ENCODE peak calls at places on chromosomes 16 and 17, in eight cellular contexts. One of them, this sample, is unnamed. For H3K9me3 and H3K4me1, the result is how much of the 10 kb centered on the place peaks cover.

GRCh38 chr16:70495425-70496182 is 27.8 kb downstream of the COG4 start:
- DNase-seq in BE2C: no peak
- DNase-seq in fibroblast of lung: no peak
- DNase-seq in heart left ventricle: no peak
- DNase-seq in left ventricle myocardium inferior: no peak
- DNase-seq in CD8-positive, alpha-beta T cell: no peak
- DNase-seq in kidney: no peak
- DNase-seq in lower lobe of right lung: no peak
- DNase-seq in this sample: no peak

GRCh38 chr16:19997264-19997663 is 76.4 kb downstream of the GPR139 start:
- DNase-seq in fibroblast of lung: no peak
- DNase-seq in kidney: no peak
- DNase-seq in BE2C: no peak
- DNase-seq in lower lobe of right lung: no peak
- DNase-seq in heart left ventricle: no peak
- DNase-seq in left ventricle myocardium inferior: no peak
- DNase-seq in CD8-positive, alpha-beta T cell: no peak
- DNase-seq in this sample: no peak

GRCh38 chr16:76386784-76387183 is 109.6 kb downstream of the CNTNAP4 start:
- DNase-seq in heart left ventricle: no peak
- DNase-seq in fibroblast of lung: no peak
- DNase-seq in left ventricle myocardium inferior: no peak
- DNase-seq in lower lobe of right lung: no peak
- DNase-seq in BE2C: no peak
- DNase-seq in CD8-positive, alpha-beta T cell: no peak
- DNase-seq in kidney: no peak
- DNase-seq in this sample: no peak

GRCh38 chr17:71790791-71791190 is 330.0 kb upstream of the SOX9 start:
- DNase-seq in heart left ventricle: no peak
- DNase-seq in kidney: no peak
- DNase-seq in CD8-positive, alpha-beta T cell: no peak
- DNase-seq in left ventricle myocardium inferior: no peak
- DNase-seq in BE2C: no peak
- DNase-seq in fibroblast of lung: peak
- DNase-seq in lower lobe of right lung: no peak
- DNase-seq in this sample: no peak

GRCh38 chr17:37259030-37259735 is 116.6 kb upstream of the C17orf78 start:
- DNase-seq in lower lobe of right lung: no peak
- DNase-seq in CD8-positive, alpha-beta T cell: no peak
- DNase-seq in fibroblast of lung: peak
- DNase-seq in heart left ventricle: no peak
- DNase-seq in kidney: no peak
- DNase-seq in BE2C: no peak
- DNase-seq in left ventricle myocardium inferior: no peak
- DNase-seq in this sample: no peak

GRCh38 chr17:67834634-67835033 is 9.3 kb downstream of the BPTF start:
- DNase-seq in CD8-positive, alpha-beta T cell: no peak
- DNase-seq in fibroblast of lung: no peak
- DNase-seq in heart left ventricle: no peak
- DNase-seq in left ventricle myocardium inferior: no peak
- DNase-seq in BE2C: no peak
- DNase-seq in kidney: no peak
- DNase-seq in lower lobe of right lung: no peak
- DNase-seq in this sample: no peak

GRCh38 chr16:21952040-21952792 is 945 bp upstream of the UQCRC2 start:
- DNase-seq in lower lobe of right lung: peak
- DNase-seq in BE2C: peak
- DNase-seq in CD8-positive, alpha-beta T cell: peak
- DNase-seq in kidney: peak
- DNase-seq in heart left ventricle: peak
- DNase-seq in fibroblast of lung: peak
- DNase-seq in left ventricle myocardium inferior: peak
- DNase-seq in this sample: peak

GRCh38 chr16:82232806-82233205 is 62.8 kb upstream of the MPHOSPH6 start:
- DNase-seq in kidney: no peak
- DNase-seq in CD8-positive, alpha-beta T cell: no peak
- DNase-seq in fibroblast of lung: no peak
- DNase-seq in left ventricle myocardium inferior: no peak
- DNase-seq in lower lobe of right lung: no peak
- DNase-seq in heart left ventricle: no peak
- DNase-seq in BE2C: no peak
- DNase-seq in this sample: no peak

GRCh38 chr17:10683853-10684252 is 13.5 kb downstream of the SCO1 start:
- DNase-seq in CD8-positive, alpha-beta T cell: no peak
- DNase-seq in heart left ventricle: no peak
- DNase-seq in kidney: no peak
- DNase-seq in fibroblast of lung: peak
- DNase-seq in lower lobe of right lung: no peak
- DNase-seq in BE2C: no peak
- DNase-seq in left ventricle myocardium inferior: no peak
- DNase-seq in this sample: no peak

GRCh38 chr17:58352018-58352842 is at the start of gene SUPT4H1:
- DNase-seq in CD8-positive, alpha-beta T cell: peak
- DNase-seq in kidney: peak
- DNase-seq in left ventricle myocardium inferior: peak
- DNase-seq in heart left ventricle: peak
- DNase-seq in lower lobe of right lung: peak
- DNase-seq in fibroblast of lung: peak
- DNase-seq in BE2C: peak
- DNase-seq in this sample: peak

GRCh38 chr17:34225046-34225445 is 30.0 kb upstream of the CCL2 start:
- DNase-seq in kidney: no peak
- DNase-seq in CD8-positive, alpha-beta T cell: no peak
- DNase-seq in fibroblast of lung: no peak
- DNase-seq in left ventricle myocardium inferior: no peak
- DNase-seq in BE2C: no peak
- DNase-seq in heart left ventricle: no peak
- DNase-seq in lower lobe of right lung: no peak
- DNase-seq in this sample: no peak

GRCh38 chr17:34220776-34221390 is 34.2 kb upstream of the CCL2 start:
- DNase-seq in kidney: no peak
- DNase-seq in CD8-positive, alpha-beta T cell: no peak
- DNase-seq in lower lobe of right lung: no peak
- DNase-seq in left ventricle myocardium inferior: no peak
- DNase-seq in fibroblast of lung: no peak
- DNase-seq in heart left ventricle: no peak
- DNase-seq in BE2C: no peak
- DNase-seq in this sample: no peak

GRCh38 chr17:34218757-34219156 is 36.3 kb upstream of the CCL2 start:
- DNase-seq in lower lobe of right lung: no peak
- DNase-seq in fibroblast of lung: no peak
- DNase-seq in CD8-positive, alpha-beta T cell: no peak
- DNase-seq in kidney: no peak
- DNase-seq in BE2C: no peak
- DNase-seq in left ventricle myocardium inferior: no peak
- DNase-seq in heart left ventricle: no peak
- DNase-seq in this sample: no peak

GRCh38 chr17:34222732-34223486 is 32.2 kb upstream of the CCL2 start:
- DNase-seq in CD8-positive, alpha-beta T cell: no peak
- DNase-seq in left ventricle myocardium inferior: no peak
- DNase-seq in BE2C: no peak
- DNase-seq in heart left ventricle: no peak
- DNase-seq in fibroblast of lung: no peak
- DNase-seq in lower lobe of right lung: no peak
- DNase-seq in kidney: no peak
- DNase-seq in this sample: no peak

DNA sequence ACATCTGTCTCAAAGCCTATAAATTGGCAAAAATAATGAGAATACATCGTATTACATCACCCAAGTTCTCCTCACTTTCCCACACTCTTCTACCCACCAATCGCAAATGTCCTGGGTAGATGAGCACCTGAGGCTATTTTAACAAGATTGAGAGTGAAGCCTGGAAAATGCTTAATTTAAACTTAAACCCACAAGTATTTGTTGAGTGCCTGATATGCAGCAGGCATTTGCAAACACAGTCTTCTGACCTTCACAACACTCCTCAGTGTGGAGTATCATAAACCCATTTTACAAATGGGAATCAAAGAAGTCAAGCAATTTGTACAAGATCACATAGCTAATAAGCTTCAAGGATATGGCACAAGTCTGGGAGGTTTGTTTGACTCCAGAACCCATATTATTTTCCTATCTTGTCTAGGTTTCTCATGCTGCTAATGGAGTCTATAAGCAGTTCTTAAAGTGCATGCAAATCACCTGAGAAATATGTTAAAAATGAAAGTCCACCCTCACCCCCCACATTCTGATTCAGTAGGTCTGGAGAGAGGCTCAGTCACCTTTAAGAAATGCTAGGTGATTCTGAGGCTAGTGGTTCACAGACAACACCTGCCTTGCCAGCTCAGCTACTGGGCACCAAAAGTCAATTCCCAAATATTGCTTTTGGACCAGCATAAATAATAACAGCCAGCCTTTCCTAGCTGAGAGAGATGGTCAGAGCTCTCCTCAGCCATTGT is 34.9 kb upstream of the CCL2 start:
- DNase-seq in kidney: no peak
- DNase-seq in fibroblast of lung: no peak
- DNase-seq in left ventricle myocardium inferior: no peak
- DNase-seq in BE2C: no peak
- DNase-seq in CD8-positive, alpha-beta T cell: no peak
- DNase-seq in lower lobe of right lung: no peak
- DNase-seq in heart left ventricle: no peak
- DNase-seq in this sample: no peak
- H3K9me3 ChIP-seq in kidney: under half
- H3K9me3 ChIP-seq in fibroblast of lung: under half
- H3K9me3 ChIP-seq in left ventricle myocardium inferior: under half
- H3K9me3 ChIP-seq in BE2C: under half
- H3K9me3 ChIP-seq in CD8-positive, alpha-beta T cell: under half
- H3K9me3 ChIP-seq in lower lobe of right lung: under half
- H3K9me3 ChIP-seq in heart left ventricle: under half
- H3K9me3 ChIP-seq in this sample: under half

GRCh38 chr17:63550816-63551639 is 751 bp downstream of the DCAF7 start:
- DNase-seq in lower lobe of right lung: no peak
- DNase-seq in heart left ventricle: no peak
- DNase-seq in kidney: no peak
- DNase-seq in CD8-positive, alpha-beta T cell: peak
- DNase-seq in left ventricle myocardium inferior: no peak
- DNase-seq in fibroblast of lung: peak
- DNase-seq in BE2C: peak
- DNase-seq in this sample: no peak

GRCh38 chr17:63555475-63556156 is 5.3 kb downstream of the DCAF7 start:
- DNase-seq in fibroblast of lung: no peak
- DNase-seq in BE2C: no peak
- DNase-seq in left ventricle myocardium inferior: no peak
- DNase-seq in kidney: no peak
- DNase-seq in CD8-positive, alpha-beta T cell: no peak
- DNase-seq in lower lobe of right lung: no peak
- DNase-seq in heart left ventricle: no peak
- DNase-seq in this sample: no peak

GRCh38 chr17:63549946-63550815 is at the start of gene DCAF7:
- DNase-seq in CD8-positive, alpha-beta T cell: peak
- DNase-seq in left ventricle myocardium inferior: peak
- DNase-seq in kidney: peak
- DNase-seq in lower lobe of right lung: peak
- DNase-seq in heart left ventricle: peak
- DNase-seq in BE2C: peak
- DNase-seq in fibroblast of lung: peak
- DNase-seq in this sample: peak

GRCh38 chr17:63549289-63549945 is 860 bp upstream of the DCAF7 start:
- DNase-seq in kidney: peak
- DNase-seq in fibroblast of lung: no peak
- DNase-seq in heart left ventricle: no peak
- DNase-seq in lower lobe of right lung: no peak
- DNase-seq in CD8-positive, alpha-beta T cell: no peak
- DNase-seq in left ventricle myocardium inferior: no peak
- DNase-seq in BE2C: peak
- DNase-seq in this sample: no peak

GRCh38 chr17:63552211-63552610 is 1.9 kb downstream of the DCAF7 start:
- DNase-seq in left ventricle myocardium inferior: no peak
- DNase-seq in CD8-positive, alpha-beta T cell: no peak
- DNase-seq in BE2C: no peak
- DNase-seq in kidney: no peak
- DNase-seq in fibroblast of lung: peak
- DNase-seq in lower lobe of right lung: no peak
- DNase-seq in heart left ventricle: no peak
- DNase-seq in this sample: no peak
- H3K4me1 ChIP-seq in left ventricle myocardium inferior: half or more
- H3K4me1 ChIP-seq in CD8-positive, alpha-beta T cell: under half
- H3K4me1 ChIP-seq in BE2C: under half
- H3K4me1 ChIP-seq in kidney: under half
- H3K4me1 ChIP-seq in fibroblast of lung: under half
- H3K4me1 ChIP-seq in lower lobe of right lung: half or more
- H3K4me1 ChIP-seq in heart left ventricle: half or more
- H3K4me1 ChIP-seq in this sample: half or more

DNA sequence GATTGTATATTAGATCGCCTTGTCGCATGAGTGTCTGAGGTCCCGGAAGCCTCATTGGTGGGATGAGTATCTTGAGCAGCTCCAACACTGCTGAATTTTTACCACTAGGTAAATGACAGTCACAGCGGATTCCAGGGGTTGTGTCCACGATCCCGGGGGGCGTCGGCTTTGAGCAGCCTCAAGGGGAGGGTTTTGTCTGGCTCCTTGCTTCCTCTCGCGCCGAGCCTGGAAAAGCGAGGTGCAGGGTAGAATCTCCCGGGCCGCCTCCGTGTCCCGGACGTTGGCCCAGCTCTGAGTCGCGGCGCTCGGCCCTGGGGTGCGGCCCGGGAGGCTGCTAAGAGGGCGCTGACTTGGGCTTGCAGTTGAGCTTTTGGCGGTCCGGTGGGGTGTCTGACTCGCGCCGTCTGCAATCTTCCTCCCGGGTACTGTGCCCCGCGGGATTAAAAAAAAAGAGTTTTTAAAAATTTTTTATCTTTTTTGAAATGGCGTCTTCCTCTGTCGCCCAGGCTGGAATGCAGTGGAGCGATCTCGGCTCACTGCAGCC is 4.5 kb downstream of the OR1F1 start:
- DNase-seq in lower lobe of right lung: no peak
- DNase-seq in heart left ventricle: no peak
- DNase-seq in BE2C: no peak
- DNase-seq in left ventricle myocardium inferior: no peak
- DNase-seq in fibroblast of lung: no peak
- DNase-seq in kidney: no peak
- DNase-seq in CD8-positive, alpha-beta T cell: no peak
- DNase-seq in this sample: no peak
- H3K9me3 ChIP-seq in lower lobe of right lung: under half
- H3K9me3 ChIP-seq in heart left ventricle: under half
- H3K9me3 ChIP-seq in BE2C: under half
- H3K9me3 ChIP-seq in left ventricle myocardium inferior: under half
- H3K9me3 ChIP-seq in fibroblast of lung: under half
- H3K9me3 ChIP-seq in kidney: under half
- H3K9me3 ChIP-seq in CD8-positive, alpha-beta T cell: under half
- H3K9me3 ChIP-seq in this sample: under half

DNA sequence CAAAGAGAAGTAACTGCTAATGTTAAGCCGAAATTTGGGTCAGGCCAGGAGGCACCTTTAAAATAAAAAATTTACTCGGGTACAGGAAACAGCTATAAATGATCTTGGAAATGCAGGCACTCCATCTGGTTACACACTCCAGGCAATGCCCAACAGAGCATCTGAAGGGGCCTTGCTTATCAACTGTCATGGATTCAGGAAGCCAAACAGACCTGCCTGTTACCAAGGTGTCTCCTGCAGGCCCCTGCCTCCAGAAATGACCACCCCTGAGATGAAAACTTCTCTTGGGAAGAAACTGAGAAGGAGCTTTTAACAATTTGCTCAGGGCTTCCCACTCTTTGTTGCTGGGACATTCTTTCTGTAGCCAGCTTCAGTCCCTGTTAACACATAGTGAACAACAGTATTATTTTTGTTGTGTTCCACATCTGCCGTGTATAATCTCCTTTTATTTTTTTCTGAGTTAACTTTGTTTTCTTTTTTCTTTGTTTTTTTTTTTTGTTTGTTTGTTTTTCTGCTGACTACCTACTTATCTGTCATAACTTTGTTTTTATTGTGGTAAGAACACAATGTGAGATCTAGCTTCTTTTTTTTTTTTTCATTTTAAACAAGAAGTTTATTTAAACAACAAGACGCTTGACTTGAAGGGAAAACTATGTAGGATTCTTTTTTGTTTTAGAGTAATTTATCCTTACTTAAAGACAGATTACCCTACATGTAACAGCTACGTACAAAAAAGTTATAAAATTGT is 18.7 kb upstream of the ATP5MC1 start:
- DNase-seq in fibroblast of lung: no peak
- DNase-seq in BE2C: no peak
- DNase-seq in kidney: no peak
- DNase-seq in lower lobe of right lung: no peak
- DNase-seq in left ventricle myocardium inferior: no peak
- DNase-seq in CD8-positive, alpha-beta T cell: no peak
- DNase-seq in heart left ventricle: no peak
- DNase-seq in this sample: no peak
- H3K4me1 ChIP-seq in fibroblast of lung: under half
- H3K4me1 ChIP-seq in BE2C: under half
- H3K4me1 ChIP-seq in kidney: under half
- H3K4me1 ChIP-seq in lower lobe of right lung: under half
- H3K4me1 ChIP-seq in left ventricle myocardium inferior: half or more
- H3K4me1 ChIP-seq in CD8-positive, alpha-beta T cell: under half
- H3K4me1 ChIP-seq in heart left ventricle: under half
- H3K4me1 ChIP-seq in this sample: under half